ENCODE peak calls at places on chromosomes 7 and 10, in five cellular contexts. D is aorta; B is CD8-positive, alpha-beta memory T cell; S is Peyer's patch; T is heart right ventricle. M is an unnamed sample.

GRCh38 chr7:45573636-45574470 is at the start of gene ADCY1:
- DNase-seq in D (no peak), B (no peak), S (no peak), T (peak), M (no peak)

GRCh38 chr7:106721816-106722785 is 61.1 kb upstream of the CCDC71L start:
- DNase-seq in D (no peak), B (no peak), S (no peak), T (no peak), M (no peak)

GRCh38 chr10:81081887-81082620 is 544.4 kb downstream of the SH2D4B start:
- DNase-seq in D (no peak), B (no peak), S (no peak), T (no peak), M (no peak)

GRCh38 chr7:50149364-50149763 is 56.3 kb upstream of the ZPBP start:
- DNase-seq in D (no peak), B (peak), S (no peak), T (no peak), M (no peak)

GRCh38 chr7:55094122-55094690 is 75.4 kb downstream of the EGFR start:
- DNase-seq in D (no peak), B (no peak), S (no peak), T (no peak), M (no peak)

GRCh38 chr7:43385856-43386255 is 197.1 kb upstream of the STK17A start:
- DNase-seq in D (no peak), B (no peak), S (no peak), T (no peak), M (no peak)

GRCh38 chr10:69515699-69516547 is 57.3 kb downstream of the NEUROG3 start:
- DNase-seq in D (peak), B (peak), S (peak), T (peak), M (no peak)

GRCh38 chr10:126595160-126595559 is 75.3 kb downstream of the C10orf90 start:
- DNase-seq in D (no peak), B (no peak), S (no peak), T (no peak), M (no peak)

GRCh38 chr10:4661572-4662255 is 164.3 kb upstream of the AKR1E2 start:
- DNase-seq in D (peak), B (no peak), S (no peak), T (peak), M (no peak)

GRCh38 chr7:100503350-100503735 is 19.6 kb downstream of the NYAP1 start:
- DNase-seq in D (no peak), B (no peak), S (no peak), T (no peak), M (no peak)

GRCh38 chr7:23938937-23939552 is 229.0 kb downstream of the STK31 start:
- DNase-seq in D (no peak), B (no peak), S (no peak), T (no peak), M (no peak)

GRCh38 chr10:64408386-64409178 is 887.4 kb downstream of the REEP3 start:
- DNase-seq in D (no peak), B (no peak), S (no peak), T (no peak), M (no peak)

GRCh38 chr7:136947347-136947746 is 78.9 kb downstream of the CHRM2 start:
- DNase-seq in D (no peak), B (no peak), S (no peak), T (no peak), M (no peak)

GRCh38 chr10:103188853-103189252 is 4.2 kb downstream of the NT5C2 start:
- DNase-seq in D (no peak), B (no peak), S (no peak), T (no peak), M (no peak)

GRCh38 chr7:81604075-81604807 is 165.6 kb downstream of the HGF start:
- DNase-seq in D (no peak), B (no peak), S (no peak), T (no peak), M (no peak)

GRCh38 chr7:44705434-44705833 is 43.2 kb upstream of the ZMIZ2 start:
- DNase-seq in D (no peak), B (no peak), S (no peak), T (no peak), M (no peak)

GRCh38 chr7:123974326-123974908 is 49.4 kb downstream of the SPAM1 start:
- DNase-seq in D (no peak), B (no peak), S (no peak), T (no peak), M (no peak)

GRCh38 chr7:104986623-104987259 is 27.3 kb upstream of the KMT2E start:
- DNase-seq in D (no peak), B (peak), S (no peak), T (no peak), M (no peak)

GRCh38 chr10:119654540-119654939 is 3.4 kb downstream of the BAG3 start:
- DNase-seq in D (peak), B (no peak), S (no peak), T (peak), M (no peak)

GRCh38 chr7:135976312-135977019 is 693 bp downstream of the MTPN start:
- DNase-seq in D (no peak), B (peak), S (peak), T (no peak), M (no peak)

GRCh38 chr7:43878867-43879266 is 9.6 kb upstream of the MRPS24 start:
- DNase-seq in D (peak), B (no peak), S (no peak), T (no peak), M (no peak)

GRCh38 chr10:14184841-14185500 is 145.8 kb downstream of the FRMD4A start:
- DNase-seq in D (no peak), B (peak), S (peak), T (no peak), M (no peak)

GRCh38 chr7:25262586-25262985 is 34.3 kb upstream of the NPVF start:
- DNase-seq in D (no peak), B (no peak), S (no peak), T (no peak), M (no peak)

GRCh38 chr10:88952647-88953111 is at the start of gene ACTA2:
- DNase-seq in D (peak), B (no peak), S (no peak), T (peak), M (no peak)
- H3K4me3 ChIP-seq in D (peak), B (no peak), S (no peak), T (peak), M (no peak)

GRCh38 chr7:12715372-12716133 is 28.1 kb downstream of the ARL4A start:
- DNase-seq in D (peak), B (peak), S (peak), T (peak), M (peak)
- H3K4me3 ChIP-seq in D (no peak), B (no peak), S (no peak), T (peak), M (peak)

DNA sequence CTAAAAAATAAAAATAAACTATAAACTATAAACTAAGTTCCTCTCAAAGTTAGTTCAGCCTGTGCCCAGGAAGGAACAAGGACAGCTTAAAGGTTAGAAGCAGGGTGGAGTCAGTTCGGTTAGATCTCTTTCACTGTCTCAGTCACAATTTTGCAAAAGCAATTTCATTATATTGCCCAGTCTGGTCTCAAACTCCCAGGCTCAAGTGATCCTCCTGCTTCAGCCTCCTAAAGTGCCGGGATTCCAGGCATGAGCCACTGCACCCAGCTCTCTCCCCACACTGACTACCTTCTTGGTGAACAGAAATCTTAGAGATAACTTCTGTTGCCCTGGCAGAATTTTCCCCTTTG is 146.3 kb upstream of the TRIM24 start:
- DNase-seq in D (no peak), B (no peak), S (no peak), T (no peak), M (no peak)
- H3K4me3 ChIP-seq in D (no peak), B (no peak), S (no peak), T (no peak), M (no peak)

GRCh38 chr7:13992621-13992982 is 3.1 kb upstream of the ETV1 start:
- DNase-seq in D (no peak), B (no peak), S (no peak), T (no peak), M (no peak)
- H3K4me3 ChIP-seq in D (no peak), B (no peak), S (no peak), T (peak), M (peak)

GRCh38 chr10:74912674-74913073 is 86.3 kb downstream of the KAT6B start:
- DNase-seq in D (no peak), B (no peak), S (no peak), T (no peak), M (no peak)
- H3K4me3 ChIP-seq in D (no peak), B (no peak), S (no peak), T (no peak), M (no peak)

DNA sequence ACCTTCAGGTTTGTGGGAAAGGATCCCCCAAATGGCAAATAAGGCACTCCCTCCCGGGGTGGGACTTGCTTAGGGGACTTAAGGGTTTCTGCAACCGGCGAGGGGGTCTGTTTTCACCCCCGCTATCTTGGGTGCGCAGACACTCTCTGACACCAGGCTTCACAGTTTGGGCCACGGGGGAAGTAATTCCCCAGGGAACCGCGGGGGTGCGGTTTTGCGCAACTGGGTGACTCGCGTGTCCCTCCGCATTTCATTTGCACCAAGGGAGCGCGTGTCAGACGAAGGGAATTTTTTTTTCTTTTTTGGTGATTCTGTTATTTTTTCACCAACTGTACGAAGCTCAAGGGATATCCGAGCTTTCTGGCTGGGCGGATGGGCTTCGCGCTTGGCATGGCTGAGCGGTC is 1.7 kb downstream of the GRM8 start:
- DNase-seq in D (no peak), B (no peak), S (no peak), T (no peak), M (no peak)
- H3K4me3 ChIP-seq in D (peak), B (no peak), S (no peak), T (peak), M (peak)

M was measured in dorsolateral prefrontal cortex.